ENCODE peak calls at places on chromosome 15, in ten cellular contexts. One of them, this sample, is unnamed. For H3K9me3 and H3K27me3, the result is how much of the 10 kb centered on the place peaks cover.

GRCh38 chr15:94098877-94099606 is 132.3 kb upstream of the MCTP2 start:
- DNase-seq in fibroblast of lung: peak
- DNase-seq in iPS DF 6.9: no peak
- DNase-seq in breast epithelium: no peak
- DNase-seq in tibial artery: no peak
- DNase-seq in body of pancreas: no peak
- DNase-seq in tibial nerve: no peak
- DNase-seq in CD4-positive, CD25-positive, alpha-beta regulatory T cell: no peak
- DNase-seq in adrenal gland: no peak
- DNase-seq in lower lobe of right lung: no peak
- DNase-seq in this sample: no peak

GRCh38 chr15:51580982-51581381 is 41.6 kb downstream of the DMXL2 start:
- DNase-seq in iPS DF 6.9: no peak
- DNase-seq in body of pancreas: no peak
- DNase-seq in breast epithelium: no peak
- DNase-seq in tibial artery: no peak
- DNase-seq in CD4-positive, CD25-positive, alpha-beta regulatory T cell: no peak
- DNase-seq in lower lobe of right lung: no peak
- DNase-seq in fibroblast of lung: no peak
- DNase-seq in adrenal gland: no peak
- DNase-seq in tibial nerve: no peak
- DNase-seq in this sample: no peak

GRCh38 chr15:45112592-45113379 is 1.2 kb downstream of the DUOX2 start:
- DNase-seq in CD4-positive, CD25-positive, alpha-beta regulatory T cell: no peak
- DNase-seq in fibroblast of lung: no peak
- DNase-seq in lower lobe of right lung: no peak
- DNase-seq in body of pancreas: no peak
- DNase-seq in iPS DF 6.9: no peak
- DNase-seq in tibial artery: no peak
- DNase-seq in breast epithelium: no peak
- DNase-seq in adrenal gland: no peak
- DNase-seq in tibial nerve: no peak
- DNase-seq in this sample: no peak

GRCh38 chr15:48720646-48721045 is 75.1 kb upstream of the FBN1 start:
- DNase-seq in tibial nerve: no peak
- DNase-seq in body of pancreas: no peak
- DNase-seq in breast epithelium: no peak
- DNase-seq in adrenal gland: no peak
- DNase-seq in iPS DF 6.9: no peak
- DNase-seq in fibroblast of lung: no peak
- DNase-seq in CD4-positive, CD25-positive, alpha-beta regulatory T cell: no peak
- DNase-seq in tibial artery: no peak
- DNase-seq in lower lobe of right lung: no peak
- DNase-seq in this sample: no peak

GRCh38 chr15:98865397-98866339 is 141.9 kb downstream of the PGPEP1L start:
- DNase-seq in body of pancreas: peak
- DNase-seq in breast epithelium: peak
- DNase-seq in CD4-positive, CD25-positive, alpha-beta regulatory T cell: peak
- DNase-seq in fibroblast of lung: peak
- DNase-seq in adrenal gland: peak
- DNase-seq in tibial nerve: peak
- DNase-seq in tibial artery: peak
- DNase-seq in lower lobe of right lung: peak
- DNase-seq in iPS DF 6.9: no peak
- DNase-seq in this sample: peak

GRCh38 chr15:45180201-45180600 is 7.6 kb downstream of the SHF start:
- DNase-seq in tibial artery: no peak
- DNase-seq in adrenal gland: no peak
- DNase-seq in CD4-positive, CD25-positive, alpha-beta regulatory T cell: no peak
- DNase-seq in tibial nerve: no peak
- DNase-seq in body of pancreas: no peak
- DNase-seq in lower lobe of right lung: no peak
- DNase-seq in iPS DF 6.9: no peak
- DNase-seq in fibroblast of lung: peak
- DNase-seq in breast epithelium: no peak
- DNase-seq in this sample: peak

GRCh38 chr15:33766329-33766728 is 202.0 kb upstream of the CHRM5 start:
- DNase-seq in body of pancreas: no peak
- DNase-seq in CD4-positive, CD25-positive, alpha-beta regulatory T cell: no peak
- DNase-seq in breast epithelium: no peak
- DNase-seq in iPS DF 6.9: no peak
- DNase-seq in fibroblast of lung: no peak
- DNase-seq in tibial artery: no peak
- DNase-seq in lower lobe of right lung: no peak
- DNase-seq in tibial nerve: no peak
- DNase-seq in adrenal gland: no peak
- DNase-seq in this sample: no peak

GRCh38 chr15:90837052-90837621 is 31.3 kb upstream of the FURIN start:
- DNase-seq in iPS DF 6.9: no peak
- DNase-seq in tibial nerve: no peak
- DNase-seq in body of pancreas: no peak
- DNase-seq in fibroblast of lung: no peak
- DNase-seq in adrenal gland: no peak
- DNase-seq in breast epithelium: no peak
- DNase-seq in lower lobe of right lung: no peak
- DNase-seq in CD4-positive, CD25-positive, alpha-beta regulatory T cell: no peak
- DNase-seq in tibial artery: no peak
- DNase-seq in this sample: no peak

GRCh38 chr15:52340093-52340492 is 44.5 kb upstream of the MYO5C start:
- DNase-seq in breast epithelium: no peak
- DNase-seq in tibial nerve: no peak
- DNase-seq in adrenal gland: no peak
- DNase-seq in iPS DF 6.9: no peak
- DNase-seq in body of pancreas: no peak
- DNase-seq in lower lobe of right lung: no peak
- DNase-seq in CD4-positive, CD25-positive, alpha-beta regulatory T cell: no peak
- DNase-seq in tibial artery: no peak
- DNase-seq in fibroblast of lung: no peak
- DNase-seq in this sample: no peak

GRCh38 chr15:75346796-75347221 is at the start of gene NEIL1:
- DNase-seq in body of pancreas: no peak
- DNase-seq in breast epithelium: no peak
- DNase-seq in tibial nerve: no peak
- DNase-seq in fibroblast of lung: no peak
- DNase-seq in iPS DF 6.9: no peak
- DNase-seq in tibial artery: no peak
- DNase-seq in lower lobe of right lung: no peak
- DNase-seq in CD4-positive, CD25-positive, alpha-beta regulatory T cell: no peak
- DNase-seq in adrenal gland: no peak
- DNase-seq in this sample: no peak

GRCh38 chr15:93274276-93274675 is 185.3 kb upstream of the RGMA start:
- DNase-seq in tibial nerve: no peak
- DNase-seq in breast epithelium: no peak
- DNase-seq in fibroblast of lung: no peak
- DNase-seq in body of pancreas: no peak
- DNase-seq in tibial artery: no peak
- DNase-seq in adrenal gland: peak
- DNase-seq in CD4-positive, CD25-positive, alpha-beta regulatory T cell: no peak
- DNase-seq in lower lobe of right lung: no peak
- DNase-seq in iPS DF 6.9: no peak
- DNase-seq in this sample: no peak

GRCh38 chr15:74291101-74292071 is 55.3 kb downstream of the CCDC33 start:
- DNase-seq in lower lobe of right lung: peak
- DNase-seq in tibial nerve: peak
- DNase-seq in tibial artery: peak
- DNase-seq in breast epithelium: peak
- DNase-seq in iPS DF 6.9: peak
- DNase-seq in CD4-positive, CD25-positive, alpha-beta regulatory T cell: peak
- DNase-seq in fibroblast of lung: peak
- DNase-seq in body of pancreas: peak
- DNase-seq in adrenal gland: peak
- DNase-seq in this sample: peak

GRCh38 chr15:31387483-31388118 is 61.0 kb downstream of the KLF13 start:
- DNase-seq in fibroblast of lung: peak
- DNase-seq in lower lobe of right lung: no peak
- DNase-seq in CD4-positive, CD25-positive, alpha-beta regulatory T cell: no peak
- DNase-seq in body of pancreas: peak
- DNase-seq in iPS DF 6.9: no peak
- DNase-seq in breast epithelium: no peak
- DNase-seq in adrenal gland: peak
- DNase-seq in tibial nerve: no peak
- DNase-seq in tibial artery: peak
- DNase-seq in this sample: no peak

GRCh38 chr15:71548317-71548908 is 261.9 kb upstream of the NR2E3 start:
- DNase-seq in adrenal gland: no peak
- DNase-seq in tibial artery: no peak
- DNase-seq in fibroblast of lung: no peak
- DNase-seq in lower lobe of right lung: no peak
- DNase-seq in iPS DF 6.9: no peak
- DNase-seq in CD4-positive, CD25-positive, alpha-beta regulatory T cell: no peak
- DNase-seq in tibial nerve: no peak
- DNase-seq in breast epithelium: no peak
- DNase-seq in body of pancreas: no peak
- DNase-seq in this sample: no peak

GRCh38 chr15:62545392-62546227 is 380.5 kb upstream of the C2CD4B start:
- DNase-seq in breast epithelium: peak
- DNase-seq in body of pancreas: peak
- DNase-seq in adrenal gland: peak
- DNase-seq in tibial nerve: peak
- DNase-seq in tibial artery: peak
- DNase-seq in lower lobe of right lung: no peak
- DNase-seq in iPS DF 6.9: no peak
- DNase-seq in CD4-positive, CD25-positive, alpha-beta regulatory T cell: no peak
- DNase-seq in fibroblast of lung: peak
- DNase-seq in this sample: peak

DNA sequence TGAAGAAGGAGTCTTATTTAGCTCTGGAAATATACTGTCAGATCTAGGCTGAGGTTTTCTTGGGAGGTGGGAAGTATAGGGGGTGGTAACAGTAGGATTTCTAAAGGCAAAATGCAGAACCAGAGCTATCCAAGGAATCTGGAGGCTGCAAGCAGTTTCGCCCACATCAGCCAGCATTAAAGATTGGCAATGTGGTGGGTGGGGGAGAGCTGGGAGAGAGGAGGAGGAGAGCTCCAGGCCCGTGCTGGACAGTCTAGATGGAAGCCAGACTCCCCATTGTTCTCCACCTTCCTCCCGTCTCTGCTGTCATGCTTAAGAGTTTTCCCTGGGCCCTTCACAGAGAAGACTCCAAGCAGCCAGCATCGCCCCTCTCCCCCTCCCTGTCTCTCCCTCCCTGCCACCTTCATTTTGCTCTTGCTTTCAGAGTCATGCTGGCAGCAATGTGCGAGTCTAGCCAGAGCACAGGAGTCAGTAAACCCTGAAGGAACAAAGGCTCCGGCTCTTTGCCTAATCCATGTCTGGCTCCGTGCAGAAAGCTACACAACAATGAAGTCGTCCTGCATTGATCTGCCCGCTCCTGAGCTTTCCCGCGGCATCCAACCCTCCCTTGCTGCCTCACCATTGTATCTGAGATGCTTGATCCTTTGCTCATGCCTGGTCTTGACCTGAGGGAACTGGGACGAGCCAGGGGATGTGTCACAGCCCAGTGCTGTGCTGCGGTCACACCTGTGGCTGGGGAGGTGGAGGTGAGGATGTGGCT is 282.9 kb downstream of the NTRK3 start:
- DNase-seq in body of pancreas: no peak
- DNase-seq in adrenal gland: no peak
- DNase-seq in CD4-positive, CD25-positive, alpha-beta regulatory T cell: no peak
- DNase-seq in iPS DF 6.9: no peak
- DNase-seq in tibial nerve: no peak
- DNase-seq in breast epithelium: no peak
- DNase-seq in tibial artery: no peak
- DNase-seq in lower lobe of right lung: no peak
- DNase-seq in fibroblast of lung: peak
- DNase-seq in this sample: no peak
- H3K4me3 ChIP-seq in body of pancreas: no peak
- H3K4me3 ChIP-seq in adrenal gland: no peak
- H3K4me3 ChIP-seq in CD4-positive, CD25-positive, alpha-beta regulatory T cell: no peak
- H3K4me3 ChIP-seq in iPS DF 6.9: no peak
- H3K4me3 ChIP-seq in tibial nerve: no peak
- H3K4me3 ChIP-seq in breast epithelium: no peak
- H3K4me3 ChIP-seq in tibial artery: no peak
- H3K4me3 ChIP-seq in lower lobe of right lung: no peak
- H3K4me3 ChIP-seq in fibroblast of lung: no peak
- H3K4me3 ChIP-seq in this sample: no peak

GRCh38 chr15:25242957-25243799 is 195.6 kb downstream of the UBE3A start:
- DNase-seq in body of pancreas: peak
- DNase-seq in fibroblast of lung: no peak
- DNase-seq in adrenal gland: peak
- DNase-seq in CD4-positive, CD25-positive, alpha-beta regulatory T cell: no peak
- DNase-seq in tibial nerve: no peak
- DNase-seq in breast epithelium: peak
- DNase-seq in iPS DF 6.9: no peak
- DNase-seq in lower lobe of right lung: peak
- DNase-seq in tibial artery: peak
- DNase-seq in this sample: no peak
- H3K9me3 ChIP-seq in body of pancreas: under half
- H3K9me3 ChIP-seq in fibroblast of lung: under half
- H3K9me3 ChIP-seq in adrenal gland: under half
- H3K9me3 ChIP-seq in CD4-positive, CD25-positive, alpha-beta regulatory T cell: under half
- H3K9me3 ChIP-seq in tibial nerve: under half
- H3K9me3 ChIP-seq in breast epithelium: half or more
- H3K9me3 ChIP-seq in iPS DF 6.9: under half
- H3K9me3 ChIP-seq in lower lobe of right lung: under half
- H3K9me3 ChIP-seq in tibial artery: under half
- H3K9me3 ChIP-seq in this sample: under half

DNA sequence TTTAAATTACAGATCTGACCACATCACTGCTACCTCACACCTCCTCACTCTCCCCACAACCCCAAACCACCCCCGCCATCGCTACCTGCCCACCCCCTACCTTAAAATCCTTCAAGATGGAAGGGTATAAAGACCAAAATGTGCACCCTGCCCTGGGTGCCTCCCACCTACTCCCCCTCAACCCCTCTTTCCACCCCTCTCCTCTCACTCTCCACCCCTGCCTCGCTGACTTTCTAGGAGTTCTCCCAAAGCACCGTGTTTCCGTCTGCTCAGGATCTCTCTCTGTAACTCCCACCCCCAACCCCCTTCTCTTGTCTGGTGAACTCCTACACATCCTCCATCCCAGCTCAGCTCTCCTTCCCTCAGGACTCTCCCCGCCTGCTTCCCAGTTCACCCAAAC is 69.1 kb downstream of the MEGF11 start:
- DNase-seq in breast epithelium: no peak
- DNase-seq in lower lobe of right lung: no peak
- DNase-seq in adrenal gland: no peak
- DNase-seq in CD4-positive, CD25-positive, alpha-beta regulatory T cell: no peak
- DNase-seq in tibial nerve: no peak
- DNase-seq in body of pancreas: no peak
- DNase-seq in iPS DF 6.9: no peak
- DNase-seq in tibial artery: no peak
- DNase-seq in fibroblast of lung: no peak
- DNase-seq in this sample: no peak
- H3K27me3 ChIP-seq in breast epithelium: under half
- H3K27me3 ChIP-seq in lower lobe of right lung: under half
- H3K27me3 ChIP-seq in adrenal gland: under half
- H3K27me3 ChIP-seq in CD4-positive, CD25-positive, alpha-beta regulatory T cell: under half
- H3K27me3 ChIP-seq in tibial nerve: under half
- H3K27me3 ChIP-seq in body of pancreas: under half
- H3K27me3 ChIP-seq in iPS DF 6.9: under half
- H3K27me3 ChIP-seq in tibial artery: under half
- H3K27me3 ChIP-seq in fibroblast of lung: under half
- H3K27me3 ChIP-seq in this sample: under half

DNA sequence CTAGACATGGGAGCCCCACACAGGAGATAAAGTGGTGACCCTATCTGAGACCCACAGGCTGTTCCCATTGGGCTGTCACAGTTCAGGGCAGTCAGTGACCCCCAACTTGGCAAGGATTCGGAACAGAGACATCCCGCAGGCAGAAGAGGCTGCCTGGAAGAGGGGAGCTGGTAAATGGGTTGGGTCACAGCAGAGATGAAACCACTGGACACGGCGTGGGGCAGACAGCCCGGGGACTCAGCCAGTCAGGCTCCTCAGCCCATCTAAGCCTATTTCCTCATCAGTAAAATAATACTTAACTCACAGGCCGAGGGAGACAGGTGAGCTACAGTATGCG is 1.8 kb downstream of the CLN6 start:
- DNase-seq in fibroblast of lung: no peak
- DNase-seq in breast epithelium: no peak
- DNase-seq in body of pancreas: no peak
- DNase-seq in lower lobe of right lung: no peak
- DNase-seq in tibial nerve: no peak
- DNase-seq in adrenal gland: peak
- DNase-seq in CD4-positive, CD25-positive, alpha-beta regulatory T cell: no peak
- DNase-seq in iPS DF 6.9: no peak
- DNase-seq in tibial artery: peak
- DNase-seq in this sample: no peak
- H3K4me3 ChIP-seq in fibroblast of lung: no peak
- H3K4me3 ChIP-seq in breast epithelium: no peak
- H3K4me3 ChIP-seq in body of pancreas: no peak
- H3K4me3 ChIP-seq in lower lobe of right lung: peak
- H3K4me3 ChIP-seq in tibial nerve: no peak
- H3K4me3 ChIP-seq in adrenal gland: no peak
- H3K4me3 ChIP-seq in CD4-positive, CD25-positive, alpha-beta regulatory T cell: no peak
- H3K4me3 ChIP-seq in iPS DF 6.9: no peak
- H3K4me3 ChIP-seq in tibial artery: no peak
- H3K4me3 ChIP-seq in this sample: peak

This sample was measured in MG63.